ENCODE peak calls at places on chromosomes 12 and 14, in ten cellular contexts. F is naive thymus-derived CD8-positive, alpha-beta T cell; D is Right ventricle myocardium inferior; X is iris pigment epithelial cell; E is Ammon's horn; P is heart left ventricle; H is dorsolateral prefrontal cortex; V is stimulated activated CD4-positive, alpha-beta T cell treated with anti-CD3 and anti-CD28 coated beads, Interleukin-15, amount 100 ng/mL, for 1 hour; A is A172; Z is HEK293T. Y is an unnamed sample.

GRCh38 chr14:99986416-99986815 is 78.8 kb upstream of the EVL start:
- DNase-seq in Z (no peak), H (no peak), F (no peak), V (no peak), X (no peak), P (no peak), A (no peak), E (no peak), D (no peak), Y (no peak)

GRCh38 chr12:66693901-66694513 is 15.1 kb upstream of the GRIP1 start:
- DNase-seq in P (no peak), H (no peak), Z (peak), X (peak), D (no peak), F (peak), V (no peak), E (peak), A (peak), Y (peak)

GRCh38 chr12:21940972-21941521 is at the start of gene ABCC9:
- DNase-seq in X (peak), F (no peak), A (no peak), H (no peak), E (peak), P (peak), D (peak), Z (peak), V (peak), Y (no peak)

GRCh38 chr12:112170376-112170775 is 45.0 kb downstream of the TRAFD1 start:
- DNase-seq in X (peak), D (no peak), A (peak), H (no peak), E (no peak), Z (peak), V (peak), P (peak), F (no peak), Y (no peak)

GRCh38 chr12:1760566-1761382 is 59.6 kb upstream of the LRTM2 start:
- DNase-seq in X (peak), V (no peak), H (no peak), Z (no peak), A (peak), P (no peak), D (no peak), E (no peak), F (no peak), Y (no peak)

GRCh38 chr12:28060901-28061300 is 88.4 kb upstream of the PTHLH start:
- DNase-seq in F (no peak), A (no peak), D (no peak), P (no peak), V (no peak), H (no peak), Z (no peak), E (peak), X (no peak), Y (no peak)

GRCh38 chr12:14775652-14776020 is 27.6 kb downstream of the WBP11 start:
- DNase-seq in E (no peak), F (no peak), X (peak), H (no peak), V (no peak), A (no peak), D (no peak), P (no peak), Z (no peak), Y (no peak)

GRCh38 chr14:26621807-26622560 is 24.2 kb upstream of the NOVA1 start:
- DNase-seq in X (peak), F (no peak), Z (no peak), P (no peak), A (no peak), H (no peak), E (no peak), D (no peak), V (no peak), Y (no peak)

GRCh38 chr14:28323951-28324741 is 442.4 kb upstream of the FOXG1 start:
- DNase-seq in Z (no peak), P (no peak), E (no peak), D (no peak), F (no peak), H (no peak), X (no peak), V (no peak), A (no peak), Y (no peak)

GRCh38 chr14:73825551-73826188 is 26.0 kb upstream of the PTGR2 start:
- DNase-seq in E (peak), D (peak), H (peak), Z (peak), X (peak), F (peak), V (peak), P (peak), A (peak), Y (peak)

GRCh38 chr12:6684609-6685008 is 4.6 kb downstream of the ZNF384 start:
- DNase-seq in Z (peak), F (peak), H (no peak), D (no peak), A (peak), P (no peak), X (no peak), E (peak), V (no peak), Y (peak)

GRCh38 chr12:99605-100004 is 33.0 kb downstream of the IQSEC3 start:
- DNase-seq in F (no peak), A (no peak), H (no peak), P (no peak), V (no peak), E (no peak), X (peak), D (no peak), Z (no peak), Y (no peak)

GRCh38 chr14:81401420-81402122 is 1.4 kb upstream of the STON2 start:
- DNase-seq in V (no peak), F (no peak), X (peak), D (no peak), H (no peak), A (peak), P (no peak), Z (no peak), E (no peak), Y (no peak)

GRCh38 chr12:20494803-20495202 is 126.5 kb downstream of the PDE3A start:
- DNase-seq in H (no peak), P (no peak), E (no peak), F (no peak), D (no peak), X (peak), A (no peak), Z (no peak), V (no peak), Y (no peak)

GRCh38 chr12:46896680-46897079 is 70.9 kb upstream of the SLC38A4 start:
- DNase-seq in A (no peak), D (no peak), E (no peak), X (no peak), V (no peak), P (no peak), Z (no peak), F (no peak), H (no peak), Y (no peak)

GRCh38 chr14:22549981-22550670 is 38.9 kb downstream of the DAD1 start:
- DNase-seq in E (no peak), V (peak), F (peak), D (no peak), P (no peak), A (peak), H (no peak), Z (no peak), X (peak), Y (no peak)